ENCODE peak calls at places on chromosomes 12 and 14, in seven cellular contexts. One of them, this sample, is unnamed.

GRCh38 chr12:120000556-120000955 is 11.5 kb downstream of the BICDL1 start:
- DNase-seq in aorta: no peak
- DNase-seq in GM23248: no peak
- DNase-seq in ovary: no peak
- DNase-seq in prostate gland: no peak
- DNase-seq in cardiac muscle cell: no peak
- DNase-seq in iPS DF 6.9: no peak
- DNase-seq in this sample: no peak

GRCh38 chr12:105555556-105555973 is 225.1 kb downstream of the C12orf75 start:
- DNase-seq in GM23248: no peak
- DNase-seq in iPS DF 6.9: no peak
- DNase-seq in cardiac muscle cell: no peak
- DNase-seq in ovary: no peak
- DNase-seq in prostate gland: no peak
- DNase-seq in aorta: no peak
- DNase-seq in this sample: no peak

GRCh38 chr12:110590806-110591326 is 7.7 kb upstream of the PPTC7 start:
- DNase-seq in prostate gland: no peak
- DNase-seq in ovary: no peak
- DNase-seq in iPS DF 6.9: no peak
- DNase-seq in aorta: no peak
- DNase-seq in cardiac muscle cell: no peak
- DNase-seq in GM23248: peak; percentile 79
- DNase-seq in this sample: no peak

GRCh38 chr12:49705479-49706267 is 1.5 kb downstream of the FMNL3 start:
- DNase-seq in iPS DF 6.9: no peak
- DNase-seq in aorta: peak; percentile 69
- DNase-seq in GM23248: peak; percentile 81
- DNase-seq in ovary: peak; percentile 53
- DNase-seq in cardiac muscle cell: no peak
- DNase-seq in prostate gland: no peak
- DNase-seq in this sample: peak; percentile 89

GRCh38 chr12:6792522-6793201 is 3.3 kb downstream of the CD4 start:
- DNase-seq in cardiac muscle cell: peak; percentile 32
- DNase-seq in prostate gland: no peak
- DNase-seq in GM23248: no peak
- DNase-seq in aorta: peak; percentile 82
- DNase-seq in iPS DF 6.9: no peak
- DNase-seq in ovary: no peak
- DNase-seq in this sample: peak; percentile 58

GRCh38 chr12:106870116-106870515 is 85.6 kb upstream of the TMEM263 start:
- DNase-seq in GM23248: no peak
- DNase-seq in cardiac muscle cell: no peak
- DNase-seq in ovary: no peak
- DNase-seq in aorta: no peak
- DNase-seq in iPS DF 6.9: no peak
- DNase-seq in prostate gland: no peak
- DNase-seq in this sample: no peak

GRCh38 chr14:24806061-24806678 is 172.2 kb upstream of the GZMB start:
- DNase-seq in GM23248: peak; percentile 64
- DNase-seq in aorta: peak; percentile 70
- DNase-seq in ovary: peak; percentile 36
- DNase-seq in cardiac muscle cell: peak; percentile 77
- DNase-seq in iPS DF 6.9: peak; percentile 73
- DNase-seq in prostate gland: peak; percentile 86
- DNase-seq in this sample: peak; percentile 41

GRCh38 chr14:36660736-36661505 is 739 bp upstream of the PAX9 start:
- DNase-seq in iPS DF 6.9: no peak
- DNase-seq in aorta: no peak
- DNase-seq in ovary: no peak
- DNase-seq in prostate gland: no peak
- DNase-seq in GM23248: no peak
- DNase-seq in cardiac muscle cell: no peak
- DNase-seq in this sample: no peak

GRCh38 chr14:49861923-49862673 is 9.5 kb upstream of the NEMF start:
- DNase-seq in cardiac muscle cell: peak; percentile 88
- DNase-seq in ovary: peak; percentile 89
- DNase-seq in prostate gland: peak; percentile 88
- DNase-seq in aorta: peak; percentile 87
- DNase-seq in iPS DF 6.9: peak; percentile 73
- DNase-seq in GM23248: peak; percentile 89
- DNase-seq in this sample: peak; percentile 89

GRCh38 chr14:51209457-51209856 is 30.6 kb upstream of the TMX1 start:
- DNase-seq in aorta: no peak
- DNase-seq in GM23248: no peak
- DNase-seq in cardiac muscle cell: no peak
- DNase-seq in prostate gland: no peak
- DNase-seq in iPS DF 6.9: no peak
- DNase-seq in ovary: no peak
- DNase-seq in this sample: peak; percentile 19

GRCh38 chr14:77508249-77508648 is 9.6 kb upstream of the ISM2 start:
- DNase-seq in prostate gland: no peak
- DNase-seq in ovary: no peak
- DNase-seq in GM23248: peak; percentile 59
- DNase-seq in iPS DF 6.9: no peak
- DNase-seq in aorta: no peak
- DNase-seq in cardiac muscle cell: no peak
- DNase-seq in this sample: no peak

GRCh38 chr12:90909069-90909676 is 45.8 kb downstream of the CCER1 start:
- DNase-seq in aorta: no peak
- DNase-seq in cardiac muscle cell: peak; percentile 73
- DNase-seq in GM23248: peak; percentile 79
- DNase-seq in ovary: no peak
- DNase-seq in prostate gland: no peak
- DNase-seq in iPS DF 6.9: peak; percentile 27
- DNase-seq in this sample: peak; percentile 36

GRCh38 chr14:75297417-75298040 is 18.9 kb downstream of the FOS start:
- DNase-seq in iPS DF 6.9: no peak
- DNase-seq in aorta: no peak
- DNase-seq in prostate gland: no peak
- DNase-seq in ovary: no peak
- DNase-seq in cardiac muscle cell: no peak
- DNase-seq in GM23248: no peak
- DNase-seq in this sample: no peak

GRCh38 chr14:23373041-23373440 is 432 bp downstream of the IL25 start:
- DNase-seq in iPS DF 6.9: no peak
- DNase-seq in GM23248: no peak
- DNase-seq in prostate gland: no peak
- DNase-seq in ovary: no peak
- DNase-seq in cardiac muscle cell: no peak
- DNase-seq in aorta: no peak
- DNase-seq in this sample: no peak

GRCh38 chr14:90168425-90169105 is 87.8 kb upstream of the PSMC1 start:
- DNase-seq in prostate gland: no peak
- DNase-seq in iPS DF 6.9: no peak
- DNase-seq in aorta: no peak
- DNase-seq in ovary: no peak
- DNase-seq in cardiac muscle cell: no peak
- DNase-seq in GM23248: peak; percentile 69
- DNase-seq in this sample: no peak

DNA sequence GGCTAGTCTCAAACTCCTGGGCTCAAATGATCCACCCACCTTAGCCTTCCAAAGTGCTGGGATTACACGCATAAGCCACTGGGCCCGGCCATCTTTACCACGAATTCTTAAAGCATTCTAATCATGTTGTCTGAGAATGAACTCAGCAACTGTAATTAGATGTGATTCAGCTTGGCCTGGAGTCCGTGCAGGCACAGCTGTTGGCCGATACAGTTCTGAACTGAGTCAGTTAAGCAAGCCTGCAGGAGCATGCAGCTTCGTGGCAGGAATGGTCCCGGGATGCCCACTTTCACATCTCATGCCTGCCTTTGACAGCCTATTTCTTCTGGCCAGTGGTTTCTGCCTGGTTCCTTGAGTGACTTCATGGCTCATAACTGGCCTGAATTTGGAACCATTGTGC is 194.1 kb downstream of the ANO6 start:
- DNase-seq in GM23248: peak; percentile 96
- DNase-seq in prostate gland: no peak
- DNase-seq in cardiac muscle cell: no peak
- DNase-seq in aorta: peak; percentile 64
- DNase-seq in ovary: peak; percentile 25
- DNase-seq in iPS DF 6.9: no peak
- DNase-seq in this sample: peak; percentile 57
- H3K9me3 ChIP-seq in GM23248: no peaks in the 10 kb centered on the region
- H3K9me3 ChIP-seq in prostate gland: no peaks in the 10 kb centered on the region
- H3K9me3 ChIP-seq in cardiac muscle cell: no peaks in the 10 kb centered on the region
- H3K9me3 ChIP-seq in aorta: no peaks in the 10 kb centered on the region
- H3K9me3 ChIP-seq in ovary: no peaks in the 10 kb centered on the region
- H3K9me3 ChIP-seq in iPS DF 6.9: no peaks in the 10 kb centered on the region
- H3K9me3 ChIP-seq in this sample: no peaks in the 10 kb centered on the region

GRCh38 chr14:30572237-30572636 is 13.3 kb downstream of the G2E3 start:
- DNase-seq in cardiac muscle cell: no peak
- DNase-seq in iPS DF 6.9: no peak
- DNase-seq in GM23248: no peak
- DNase-seq in ovary: no peak
- DNase-seq in prostate gland: no peak
- DNase-seq in aorta: no peak
- DNase-seq in this sample: no peak

GRCh38 chr14:30569216-30569902 is 10.4 kb downstream of the G2E3 start:
- DNase-seq in cardiac muscle cell: no peak
- DNase-seq in GM23248: no peak
- DNase-seq in prostate gland: no peak
- DNase-seq in iPS DF 6.9: no peak
- DNase-seq in ovary: no peak
- DNase-seq in aorta: no peak
- DNase-seq in this sample: no peak

GRCh38 chr14:30569903-30570226 is 10.9 kb downstream of the G2E3 start:
- DNase-seq in GM23248: no peak
- DNase-seq in aorta: no peak
- DNase-seq in iPS DF 6.9: no peak
- DNase-seq in prostate gland: no peak
- DNase-seq in cardiac muscle cell: no peak
- DNase-seq in ovary: no peak
- DNase-seq in this sample: no peak

GRCh38 chr14:30572771-30573170 is 13.8 kb downstream of the G2E3 start:
- DNase-seq in GM23248: no peak
- DNase-seq in cardiac muscle cell: no peak
- DNase-seq in aorta: no peak
- DNase-seq in prostate gland: no peak
- DNase-seq in ovary: no peak
- DNase-seq in iPS DF 6.9: no peak
- DNase-seq in this sample: no peak

DNA sequence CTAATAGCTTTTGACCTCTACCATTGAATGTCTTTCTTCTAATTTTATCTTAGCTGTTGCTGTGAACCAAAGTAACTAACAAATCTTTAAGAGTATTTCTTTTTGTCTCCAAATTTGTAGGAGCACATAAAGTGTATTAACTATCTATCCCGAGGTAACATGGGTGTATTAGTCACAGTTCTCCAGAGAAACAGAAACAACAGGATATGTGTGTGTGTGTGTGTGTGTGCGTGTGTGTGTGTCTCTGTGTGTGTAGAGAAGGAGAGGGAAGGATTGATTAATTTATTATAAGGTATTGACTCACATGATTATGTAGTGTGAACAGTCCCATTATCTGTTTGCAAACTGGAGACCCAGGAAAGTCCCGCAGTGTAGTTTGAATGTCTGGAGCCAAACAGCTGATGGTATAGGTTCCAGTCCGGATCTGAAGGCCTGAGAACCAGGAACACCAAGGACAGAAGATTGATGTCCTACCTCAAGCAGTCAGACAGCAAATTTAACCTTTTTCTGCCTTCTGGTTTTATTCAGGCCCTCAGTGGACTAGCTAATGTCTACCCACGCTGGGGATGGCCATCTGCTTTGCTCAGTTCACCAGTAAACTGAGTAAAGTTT is 14.4 kb downstream of the G2E3 start:
- DNase-seq in aorta: no peak
- DNase-seq in GM23248: peak; percentile 37
- DNase-seq in cardiac muscle cell: no peak
- DNase-seq in ovary: no peak
- DNase-seq in prostate gland: no peak
- DNase-seq in iPS DF 6.9: no peak
- DNase-seq in this sample: no peak
- H3K27ac ChIP-seq in aorta: no peak overlapping the region
- H3K27ac ChIP-seq in GM23248: no peak overlapping the region
- H3K27ac ChIP-seq in cardiac muscle cell: no peak overlapping the region
- H3K27ac ChIP-seq in ovary: no peak overlapping the region
- H3K27ac ChIP-seq in prostate gland: no peak overlapping the region
- H3K27ac ChIP-seq in iPS DF 6.9: no peak overlapping the region
- H3K27ac ChIP-seq in this sample: no peak overlapping the region

GRCh38 chr14:104244221-104245011 is 106.0 kb downstream of the KIF26A start:
- DNase-seq in cardiac muscle cell: no peak
- DNase-seq in iPS DF 6.9: no peak
- DNase-seq in aorta: peak; percentile 8
- DNase-seq in GM23248: no peak
- DNase-seq in ovary: no peak
- DNase-seq in prostate gland: no peak
- DNase-seq in this sample: no peak

GRCh38 chr14:104245075-104245474 is 106.7 kb downstream of the KIF26A start:
- DNase-seq in cardiac muscle cell: no peak
- DNase-seq in iPS DF 6.9: no peak
- DNase-seq in aorta: no peak
- DNase-seq in GM23248: no peak
- DNase-seq in prostate gland: no peak
- DNase-seq in ovary: no peak
- DNase-seq in this sample: no peak

GRCh38 chr14:104246401-104247335 is 108.3 kb downstream of the KIF26A start:
- DNase-seq in iPS DF 6.9: no peak
- DNase-seq in ovary: peak; percentile 5
- DNase-seq in GM23248: no peak
- DNase-seq in aorta: no peak
- DNase-seq in cardiac muscle cell: no peak
- DNase-seq in prostate gland: no peak
- DNase-seq in this sample: no peak

GRCh38 chr14:104247336-104248202 is 109.2 kb downstream of the KIF26A start:
- DNase-seq in GM23248: no peak
- DNase-seq in cardiac muscle cell: no peak
- DNase-seq in aorta: no peak
- DNase-seq in iPS DF 6.9: no peak
- DNase-seq in ovary: no peak
- DNase-seq in prostate gland: no peak
- DNase-seq in this sample: no peak

GRCh38 chr14:104245723-104246122 is 107.3 kb downstream of the KIF26A start:
- DNase-seq in iPS DF 6.9: no peak
- DNase-seq in ovary: no peak
- DNase-seq in aorta: no peak
- DNase-seq in GM23248: no peak
- DNase-seq in cardiac muscle cell: no peak
- DNase-seq in prostate gland: no peak
- DNase-seq in this sample: no peak
- H3K9me3 ChIP-seq in iPS DF 6.9: peaks cover 4% of the 10 kb centered on the region
- H3K9me3 ChIP-seq in ovary: no peaks in the 10 kb centered on the region
- H3K9me3 ChIP-seq in aorta: peaks cover 9% of the 10 kb centered on the region
- H3K9me3 ChIP-seq in GM23248: no peaks in the 10 kb centered on the region
- H3K9me3 ChIP-seq in cardiac muscle cell: no peaks in the 10 kb centered on the region
- H3K9me3 ChIP-seq in prostate gland: no peaks in the 10 kb centered on the region
- H3K9me3 ChIP-seq in this sample: peaks cover 20% of the 10 kb centered on the region

GRCh38 chr14:39393289-39393688 is 38.9 kb downstream of the FBXO33 start:
- DNase-seq in prostate gland: no peak
- DNase-seq in iPS DF 6.9: no peak
- DNase-seq in GM23248: no peak
- DNase-seq in cardiac muscle cell: no peak
- DNase-seq in ovary: no peak
- DNase-seq in aorta: no peak
- DNase-seq in this sample: no peak

GRCh38 chr14:39398382-39398781 is 33.9 kb downstream of the FBXO33 start:
- DNase-seq in cardiac muscle cell: no peak
- DNase-seq in ovary: no peak
- DNase-seq in iPS DF 6.9: no peak
- DNase-seq in aorta: no peak
- DNase-seq in GM23248: no peak
- DNase-seq in prostate gland: no peak
- DNase-seq in this sample: peak; percentile 47

GRCh38 chr14:39396448-39396847 is 35.8 kb downstream of the FBXO33 start:
- DNase-seq in cardiac muscle cell: no peak
- DNase-seq in iPS DF 6.9: no peak
- DNase-seq in GM23248: peak; percentile 63
- DNase-seq in aorta: no peak
- DNase-seq in prostate gland: no peak
- DNase-seq in ovary: no peak
- DNase-seq in this sample: no peak

GRCh38 chr14:39395555-39396254 is 36.5 kb downstream of the FBXO33 start:
- DNase-seq in iPS DF 6.9: no peak
- DNase-seq in ovary: no peak
- DNase-seq in cardiac muscle cell: no peak
- DNase-seq in prostate gland: no peak
- DNase-seq in aorta: no peak
- DNase-seq in GM23248: peak; percentile 34
- DNase-seq in this sample: no peak
- H3K27ac ChIP-seq in iPS DF 6.9: no peak overlapping the region
- H3K27ac ChIP-seq in ovary: no peak overlapping the region
- H3K27ac ChIP-seq in cardiac muscle cell: no peak overlapping the region
- H3K27ac ChIP-seq in prostate gland: no peak overlapping the region
- H3K27ac ChIP-seq in aorta: no peak overlapping the region
- H3K27ac ChIP-seq in GM23248: no peak overlapping the region
- H3K27ac ChIP-seq in this sample: no peak overlapping the region